ENCODE peak calls at places on chromosomes 3 and 15, in five cellular contexts. W is astrocyte, N is astrocyte of the spinal cord, P is PC-9, G is IMR-90. M is an unnamed sample.

GRCh38 chr3:44687898-44688297 is 24.6 kb upstream of the ZNF502 start:
- DNase-seq in W (no peak), G (no peak), N (no peak), P (no peak), M (no peak)

GRCh38 chr3:161104561-161105551 is at the start of gene B3GALNT1:
- DNase-seq in P (peak), N (peak), W (peak), G (peak), M (peak)

GRCh38 chr3:8657804-8658311 is 13.3 kb upstream of the SSUH2 start:
- DNase-seq in G (no peak), W (peak), N (no peak), P (no peak), M (no peak)

GRCh38 chr15:52080031-52080430 is 32.5 kb downstream of the BCL2L10 start:
- DNase-seq in P (peak), G (no peak), W (peak), N (peak), M (no peak)

GRCh38 chr3:129441782-129442181 is 1.8 kb downstream of the IFT122 start:
- DNase-seq in P (no peak), N (peak), W (peak), G (peak), M (no peak)

GRCh38 chr3:32420138-32420981 is 28.7 kb downstream of the CMTM7 start:
- DNase-seq in W (peak), P (peak), N (peak), G (peak), M (no peak)

GRCh38 chr3:111582114-111582461 is 13.1 kb downstream of the ZBED2 start:
- DNase-seq in W (peak), P (peak), G (peak), N (peak), M (no peak)

GRCh38 chr3:98991393-98991792 is 89.9 kb upstream of the DCBLD2 start:
- DNase-seq in P (no peak), N (no peak), W (no peak), G (no peak), M (no peak)

GRCh38 chr3:192825657-192826200 is 91.9 kb downstream of the MB21D2 start:
- DNase-seq in G (peak), W (peak), N (no peak), P (peak), M (no peak)

GRCh38 chr3:188199386-188199785 is 45.4 kb downstream of the LPP start:
- DNase-seq in G (no peak), N (no peak), W (no peak), P (no peak), M (no peak)

GRCh38 chr3:197331131-197331530 is 32.7 kb upstream of the DLG1 start:
- DNase-seq in G (no peak), W (no peak), N (no peak), P (no peak), M (no peak)

GRCh38 chr3:48702320-48702921 is 14.6 kb downstream of the IP6K2 start:
- DNase-seq in N (no peak), W (no peak), G (no peak), P (no peak), M (no peak)

GRCh38 chr3:48428863-48429415 is 947 bp downstream of the PLXNB1 start:
- DNase-seq in N (no peak), G (peak), W (no peak), P (no peak), M (no peak)

GRCh38 chr3:11362600-11362999 is 90.4 kb downstream of the ATG7 start:
- DNase-seq in N (no peak), W (no peak), G (peak), P (no peak), M (no peak)

GRCh38 chr3:129240436-129240835 is 9.0 kb upstream of the COPG1 start:
- DNase-seq in G (no peak), P (peak), N (no peak), W (no peak), M (no peak)

DNA sequence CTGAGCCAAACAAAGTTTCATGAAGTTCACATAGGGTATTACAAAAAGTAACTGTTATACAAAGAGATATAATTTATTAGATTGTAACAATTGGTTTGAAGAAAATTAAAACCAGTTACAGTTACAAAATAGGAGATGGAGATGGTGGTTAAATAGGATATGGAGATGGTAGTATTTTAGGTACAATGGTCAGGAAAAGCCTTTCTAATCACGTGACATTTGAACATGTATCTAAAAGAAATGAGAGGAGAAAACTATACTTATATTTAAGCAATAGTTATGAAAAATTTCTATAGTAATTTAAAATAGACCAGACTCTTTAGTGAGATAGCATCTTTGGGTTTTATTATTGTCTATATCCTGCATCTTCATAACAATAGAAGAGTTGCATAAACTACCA is 312.9 kb downstream of the RBMS3 start:
- DNase-seq in W (no peak), N (no peak), G (no peak), P (no peak), M (no peak)
- TF ChIP-seq CTCF in W (no peak), N (no peak), G (no peak), P (no peak), M (no peak)

DNA sequence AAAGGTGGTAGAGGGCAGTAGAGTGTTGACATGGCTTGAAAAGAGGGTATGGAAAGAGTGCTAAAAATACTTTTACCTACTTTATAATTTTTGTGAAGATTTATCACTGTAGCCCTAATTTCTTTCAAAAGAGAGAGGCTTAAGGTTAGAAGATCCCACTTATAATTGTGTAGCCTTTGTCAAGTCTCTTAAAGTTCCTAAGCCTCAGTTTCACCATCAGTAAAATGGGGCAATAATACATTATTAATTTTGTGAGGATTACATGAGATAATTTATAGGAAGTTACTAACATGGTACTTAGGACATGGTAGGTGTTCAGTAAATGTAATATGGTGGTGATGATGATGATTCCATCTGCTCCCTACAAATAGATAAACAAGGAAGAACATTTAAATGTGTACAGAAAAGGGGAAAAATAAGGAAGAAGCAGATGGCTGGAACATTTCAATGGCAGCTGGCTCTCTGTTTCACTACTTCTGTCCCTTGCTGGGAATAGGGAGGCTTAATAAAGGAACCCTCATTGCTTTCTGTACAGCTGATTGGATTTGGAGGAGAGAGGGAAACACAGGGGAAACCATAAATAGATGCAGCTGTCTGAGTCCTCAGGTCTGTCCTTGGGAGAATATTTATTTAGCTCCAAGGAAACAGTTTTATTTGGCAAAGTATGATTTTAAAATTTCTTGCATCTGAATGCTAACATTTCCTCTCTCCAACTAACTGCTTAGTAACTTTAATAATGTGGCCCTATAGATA is 208.5 kb upstream of the ADAMTS9 start:
- DNase-seq in N (no peak), G (no peak), P (no peak), W (no peak), M (no peak)
- TF ChIP-seq CTCF in N (no peak), G (no peak), P (no peak), W (no peak), M (no peak)

DNA sequence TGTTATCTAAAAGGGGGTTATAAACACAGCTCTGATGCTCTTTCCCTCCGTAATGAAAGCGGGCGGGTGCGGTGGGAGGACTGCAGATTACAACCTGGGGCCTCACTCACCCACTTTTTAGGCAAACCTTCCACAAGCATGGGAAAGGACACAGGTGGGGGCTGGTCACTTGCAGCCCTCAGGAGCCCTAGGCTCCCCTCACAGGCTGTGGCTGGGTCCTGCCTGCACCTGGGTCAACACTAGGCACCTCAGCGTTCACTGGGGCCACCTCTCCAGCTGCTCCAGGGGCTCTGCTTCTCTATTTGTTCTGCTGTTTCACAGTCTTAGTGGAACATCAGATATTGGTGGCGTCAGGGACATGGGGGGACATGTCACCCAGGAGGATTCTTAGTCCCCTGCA is 30.0 kb upstream of the TMEM115 start:
- DNase-seq in G (no peak), W (no peak), N (no peak), P (no peak), M (no peak)
- TF ChIP-seq CTCF in G (no peak), W (no peak), N (no peak), P (no peak), M (no peak)

GRCh38 chr15:69876030-69876429 is 221.7 kb downstream of the TLE3 start:
- DNase-seq in G (no peak), N (no peak), W (no peak), P (no peak), M (no peak)
- TF ChIP-seq CTCF in G (no peak), N (no peak), W (no peak), P (no peak), M (no peak)

GRCh38 chr3:123447416-123447748 is 1.5 kb downstream of the ADCY5 start:
- DNase-seq in G (no peak), P (no peak), N (no peak), W (no peak), M (no peak)

GRCh38 chr3:123446610-123447109 is 2.2 kb downstream of the ADCY5 start:
- DNase-seq in W (no peak), N (no peak), G (no peak), P (no peak), M (no peak)

GRCh38 chr3:123448503-123449091 is at the start of gene ADCY5:
- DNase-seq in G (no peak), N (no peak), P (no peak), W (no peak), M (no peak)

GRCh38 chr3:123449092-123449985 is 449 bp upstream of the ADCY5 start:
- DNase-seq in P (no peak), G (peak), W (no peak), N (peak), M (no peak)

GRCh38 chr3:123447749-123448502 is 964 bp downstream of the ADCY5 start:
- DNase-seq in P (no peak), G (no peak), W (no peak), N (no peak), M (no peak)
- TF ChIP-seq CTCF in P (no peak), G (peak), W (no peak), N (no peak), M (peak)

GRCh38 chr3:195238626-195239118 is 32.3 kb downstream of the XXYLT1 start:
- DNase-seq in N (peak), W (no peak), G (peak), P (no peak), M (no peak)

GRCh38 chr3:195239121-195239520 is 31.8 kb downstream of the XXYLT1 start:
- DNase-seq in P (no peak), G (no peak), N (no peak), W (no peak), M (no peak)

GRCh38 chr3:195236801-195237570 is 34.0 kb downstream of the XXYLT1 start:
- DNase-seq in W (no peak), P (no peak), G (no peak), N (no peak), M (no peak)

GRCh38 chr3:195236076-195236798 is 34.7 kb downstream of the XXYLT1 start:
- DNase-seq in G (no peak), W (no peak), P (no peak), N (no peak), M (no peak)

DNA sequence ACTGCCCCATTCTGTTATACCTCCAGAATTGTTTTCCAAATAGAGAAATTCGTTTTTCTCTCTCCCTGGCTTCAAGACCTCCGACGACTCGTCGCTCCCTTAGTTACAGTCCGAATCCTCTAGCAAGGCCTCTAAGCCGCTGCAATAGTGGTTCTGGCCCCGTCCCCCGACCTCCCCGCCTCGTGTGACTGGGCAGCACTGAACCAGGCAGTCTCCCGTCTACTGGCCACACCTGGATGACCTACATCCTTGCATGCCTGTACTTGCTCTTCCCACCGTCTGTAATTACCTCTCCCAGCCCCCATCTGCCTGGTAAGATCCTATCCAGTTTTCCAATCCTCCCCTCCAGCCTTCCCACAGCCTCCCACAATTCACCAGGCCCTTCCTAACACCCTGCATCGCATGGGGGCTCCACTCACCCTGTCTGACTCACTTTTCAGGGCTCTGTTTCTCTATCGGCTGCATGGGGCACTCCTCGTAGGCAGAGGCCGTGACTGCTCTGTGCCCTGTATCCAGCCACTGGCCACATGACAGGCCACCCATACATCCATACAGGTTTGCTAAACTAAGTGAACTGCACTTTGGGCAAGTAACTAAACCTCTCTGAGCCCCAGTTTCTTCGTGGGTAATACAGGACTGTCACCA is 32.9 kb downstream of the XXYLT1 start:
- DNase-seq in G (no peak), P (no peak), W (no peak), N (no peak), M (no peak)
- TF ChIP-seq CTCF in G (no peak), P (no peak), W (no peak), N (no peak), M (no peak)

GRCh38 chr15:65305776-65306175 is 1.3 kb downstream of the RNU5B-1 start:
- DNase-seq in P (no peak), W (no peak), G (no peak), N (no peak), M (no peak)

GRCh38 chr15:65306551-65306950 is 2.1 kb downstream of the RNU5B-1 start:
- DNase-seq in P (no peak), W (no peak), G (no peak), N (no peak), M (no peak)

GRCh38 chr15:65305144-65305758 is 774 bp downstream of the RNU5B-1 start:
- DNase-seq in W (no peak), P (no peak), N (no peak), G (no peak), M (no peak)

GRCh38 chr15:65303687-65304392 is 637 bp upstream of the RNU5B-1 start:
- DNase-seq in P (peak), W (peak), G (peak), N (peak), M (no peak)

DNA sequence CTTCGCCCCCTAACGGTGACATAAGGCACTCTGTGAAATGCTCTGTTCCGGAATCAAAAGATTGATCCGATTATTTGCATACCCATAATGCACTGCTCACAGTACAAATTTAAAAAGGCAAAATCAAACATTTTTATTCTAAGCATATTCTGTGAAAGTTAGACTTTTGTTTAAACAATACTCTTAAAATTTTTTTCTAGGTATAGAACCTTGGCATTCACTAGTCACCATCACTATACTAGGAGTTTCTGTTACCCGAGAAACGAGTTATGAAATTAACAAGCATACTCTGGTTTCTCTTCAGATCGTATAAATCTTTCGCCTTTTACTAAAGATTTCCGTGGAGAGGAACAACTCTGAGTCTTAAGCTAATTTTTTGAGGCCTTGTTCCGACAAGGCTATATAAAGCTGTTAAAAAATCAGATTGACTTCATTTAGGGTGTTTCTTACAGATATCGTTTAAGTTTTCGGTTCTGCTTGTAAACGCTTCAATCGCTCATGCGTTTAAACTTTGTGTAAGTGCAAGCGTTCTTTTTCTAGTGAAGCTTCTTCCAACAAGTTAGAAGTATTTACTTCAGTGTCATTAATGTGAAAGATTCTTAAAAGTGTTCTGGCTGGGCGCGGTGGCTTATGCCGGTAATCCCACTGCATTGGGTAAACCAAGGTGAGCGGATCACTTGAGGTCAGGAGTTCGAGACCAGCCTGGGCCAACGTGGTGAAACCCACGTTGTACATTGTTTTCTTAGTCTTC is at the start of gene RNU5B-1:
- DNase-seq in W (peak), G (peak), P (peak), N (peak), M (peak)
- TF ChIP-seq CTCF in W (peak), G (peak), P (no peak), N (peak), M (no peak)

GRCh38 chr3:184155644-184156521 is 706 bp downstream of the DVL3 start:
- DNase-seq in P (no peak), G (peak), N (peak), W (no peak), M (no peak)
- TF ChIP-seq CTCF in P (no peak), G (no peak), N (no peak), W (no peak), M (no peak)

GRCh38 chr3:143644370-143645089 is 203.7 kb downstream of the SLC9A9 start:
- DNase-seq in W (peak), G (peak), P (no peak), N (peak), M (peak)

GRCh38 chr3:143648708-143649107 is 199.6 kb downstream of the SLC9A9 start:
- DNase-seq in N (no peak), P (no peak), W (no peak), G (no peak), M (no peak)

GRCh38 chr3:143640774-143641173 is 207.5 kb downstream of the SLC9A9 start:
- DNase-seq in N (no peak), G (no peak), W (no peak), P (no peak), M (no peak)

GRCh38 chr3:143648218-143648617 is 200.1 kb downstream of the SLC9A9 start:
- DNase-seq in W (no peak), P (no peak), N (no peak), G (no peak), M (no peak)

DNA sequence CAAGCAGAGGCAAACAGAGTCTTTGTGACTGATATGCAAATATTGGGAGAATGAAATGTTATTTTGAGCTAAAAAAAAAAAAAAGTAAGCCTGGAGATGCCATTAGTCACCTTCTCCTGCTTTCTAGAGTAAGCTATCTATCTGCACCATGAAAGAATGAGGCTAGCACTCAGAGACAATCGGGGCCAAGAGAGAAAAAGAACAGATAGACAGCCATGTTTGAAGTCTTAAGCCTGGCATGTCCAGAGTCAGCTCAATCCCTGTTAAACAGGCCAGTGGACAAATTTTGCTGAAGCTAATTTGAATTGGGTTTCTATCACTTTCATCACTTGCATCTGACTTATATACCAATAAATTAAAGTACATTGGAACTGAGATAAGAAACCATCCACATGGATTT is 204.4 kb downstream of the SLC9A9 start:
- DNase-seq in W (no peak), G (no peak), N (no peak), P (no peak), M (no peak)
- TF ChIP-seq CTCF in W (no peak), G (no peak), N (no peak), P (no peak), M (no peak)

GRCh38 chr15:97995881-97996603 is 35.5 kb downstream of the ARRDC4 start:
- DNase-seq in P (peak), G (no peak), N (no peak), W (no peak), M (no peak)
- TF ChIP-seq CTCF in P (no peak), G (no peak), N (no peak), W (no peak), M (peak)